ENCODE peak calls at places on chromosomes 1 and 21, in eight cellular contexts. K is stimulated activated CD4-positive, alpha-beta T cell treated with anti-CD3 and anti-CD28 coated beads, TNF-alpha, amount 100 ng/mL, for 48 hours; C is nephron progenitor cell; Z is NCI-H1092; V is testis; B is amygdala; S is neural crest cell; M is astrocyte of the cerebellum. F is an unnamed sample.

GRCh38 chr1:72431810-72432209 is 149.5 kb upstream of the NEGR1 start:
- DNase-seq in K (no peak), C (no peak), Z (no peak), V (no peak), B (no peak), S (no peak), M (no peak), F (no peak)

GRCh38 chr1:197922070-197922390 is 4.9 kb downstream of the LHX9 start:
- DNase-seq in K (no peak), C (no peak), Z (no peak), V (no peak), B (no peak), S (no peak), M (no peak), F (no peak)

GRCh38 chr1:154988053-154988954 is 5.1 kb upstream of the LENEP start:
- DNase-seq in K (no peak), C (no peak), Z (no peak), V (no peak), B (no peak), S (no peak), M (no peak), F (no peak)

GRCh38 chr21:37463083-37463780 is 96.7 kb downstream of the DYRK1A start:
- DNase-seq in K (no peak), C (peak), Z (no peak), V (no peak), B (no peak), S (no peak), M (peak), F (no peak)

GRCh38 chr1:44012941-44013609 is 18.2 kb downstream of the SLC6A9 start:
- DNase-seq in K (no peak), C (no peak), Z (no peak), V (no peak), B (peak), S (no peak), M (no peak), F (no peak)

GRCh38 chr1:21914880-21915640 is 22.1 kb downstream of the HSPG2 start:
- DNase-seq in K (no peak), C (no peak), Z (peak), V (no peak), B (no peak), S (no peak), M (no peak), F (no peak)

GRCh38 chr1:192807221-192807967 is 1.4 kb upstream of the RGS2 start:
- DNase-seq in K (no peak), C (no peak), Z (no peak), V (no peak), B (no peak), S (no peak), M (no peak), F (no peak)

GRCh38 chr21:17673261-17674020 is 60.7 kb upstream of the BTG3 start:
- DNase-seq in K (no peak), C (no peak), Z (no peak), V (peak), B (no peak), S (no peak), M (peak), F (no peak)

GRCh38 chr1:9900142-9901043 is 9.7 kb downstream of the CTNNBIP1 start:
- DNase-seq in K (no peak), C (no peak), Z (peak), V (peak), B (peak), S (no peak), M (no peak), F (peak)

GRCh38 chr1:29602203-29602602 is 365.9 kb downstream of the PTPRU start:
- DNase-seq in K (no peak), C (no peak), Z (no peak), V (peak), B (no peak), S (no peak), M (no peak), F (no peak)

GRCh38 chr1:2394761-2395160 is 3.1 kb downstream of the RER1 start:
- DNase-seq in K (no peak), C (no peak), Z (no peak), V (no peak), B (no peak), S (no peak), M (no peak), F (no peak)

GRCh38 chr1:160901768-160902167 is 16.8 kb upstream of the ITLN1 start:
- DNase-seq in K (no peak), C (no peak), Z (no peak), V (no peak), B (no peak), S (no peak), M (no peak), F (no peak)

GRCh38 chr1:209896346-209896745 is 41.7 kb upstream of the SYT14 start:
- DNase-seq in K (no peak), C (no peak), Z (no peak), V (no peak), B (no peak), S (no peak), M (no peak), F (no peak)